ENCODE peak calls at places on chromosomes 16 and 17, in eight cellular contexts. X is HFFc6, K is dorsolateral prefrontal cortex, Q is AG10803, T is HFF-Myc, R is nephron progenitor cell, C is left lung, O is astrocyte of the spinal cord. L is an unnamed sample.

GRCh38 chr17:67531291-67531690 is 154.2 kb downstream of the PITPNC1 start:
- DNase-seq in X (no peak), O (no peak), C (no peak), T (no peak), K (peak), R (no peak), Q (no peak), L (no peak)

GRCh38 chr17:81392909-81393654 is 2.2 kb upstream of the BAHCC1 start:
- DNase-seq in O (no peak), R (no peak), Q (peak), T (no peak), C (no peak), X (no peak), K (no peak), L (no peak)

GRCh38 chr17:83053779-83054451 is 25.5 kb upstream of the METRNL start:
- DNase-seq in T (no peak), O (no peak), R (no peak), C (peak), Q (no peak), K (no peak), X (no peak), L (no peak)

GRCh38 chr16:61165797-61166196 is 870.4 kb downstream of the CDH8 start:
- DNase-seq in T (no peak), O (no peak), X (no peak), Q (no peak), R (no peak), K (no peak), C (no peak), L (no peak)

GRCh38 chr17:57370051-57370581 is 113.8 kb downstream of the MSI2 start:
- DNase-seq in K (no peak), C (no peak), T (no peak), R (no peak), O (peak), X (peak), Q (peak), L (no peak)

GRCh38 chr16:3444032-3444388 is 530 bp downstream of the NAA60 start:
- DNase-seq in X (peak), C (no peak), Q (peak), T (no peak), K (no peak), O (peak), R (no peak), L (no peak)

GRCh38 chr17:43578699-43579569 is 32.8 kb upstream of the ETV4 start:
- DNase-seq in K (no peak), C (no peak), T (no peak), X (peak), O (peak), R (peak), Q (peak), L (no peak)

GRCh38 chr16:14489460-14489859 is 140.6 kb downstream of the PARN start:
- DNase-seq in X (no peak), K (no peak), C (no peak), T (peak), R (no peak), Q (peak), O (no peak), L (no peak)

GRCh38 chr16:19008245-19008644 is 24.5 kb downstream of the TMC7 start:
- DNase-seq in Q (peak), C (no peak), T (peak), K (peak), O (peak), X (peak), R (no peak), L (no peak)

GRCh38 chr17:45367216-45367615 is 50.4 kb upstream of the MAP3K14 start:
- DNase-seq in C (no peak), O (no peak), Q (no peak), R (no peak), T (no peak), K (no peak), X (no peak), L (no peak)

GRCh38 chr17:33335491-33336173 is 42.5 kb upstream of the ASIC2 start:
- DNase-seq in C (no peak), R (peak), K (no peak), O (no peak), T (no peak), Q (no peak), X (no peak), L (no peak)
- TF ChIP-seq CTCF in C (no peak), R (peak), K (no peak), O (no peak), T (no peak), Q (peak), X (no peak), L (no peak)

DNA sequence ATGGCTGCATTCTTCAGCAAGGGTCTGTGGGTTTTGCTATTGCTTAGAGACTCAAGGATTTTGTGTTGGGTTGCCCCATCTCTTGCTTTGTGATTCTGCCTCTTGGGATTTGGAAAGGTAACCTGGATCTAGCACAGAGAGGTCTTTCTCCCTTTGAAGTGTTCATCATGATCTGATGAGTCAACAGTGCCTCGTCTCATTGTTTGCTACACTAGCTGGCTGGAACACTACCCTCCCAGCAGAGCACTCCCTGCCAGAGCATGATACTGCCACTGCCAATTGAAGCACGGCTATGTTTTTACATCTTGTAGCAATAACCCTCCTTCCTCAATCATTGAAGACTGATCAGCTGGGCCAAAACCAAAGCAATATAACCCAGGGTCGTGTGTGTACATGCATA is 361.0 kb downstream of the CDH13 start:
- DNase-seq in Q (no peak), R (no peak), X (no peak), C (no peak), K (no peak), O (peak), T (no peak), L (no peak)
- TF ChIP-seq CTCF in Q (no peak), R (no peak), X (no peak), C (no peak), K (no peak), O (no peak), T (no peak), L (no peak)

GRCh38 chr17:73200476-73200875 is 7.6 kb downstream of the COG1 start:
- DNase-seq in C (no peak), K (no peak), Q (no peak), O (no peak), X (no peak), R (no peak), T (no peak), L (no peak)

GRCh38 chr17:73203788-73204479 is 11.1 kb downstream of the COG1 start:
- DNase-seq in R (no peak), X (no peak), K (no peak), T (no peak), O (no peak), Q (no peak), C (no peak), L (no peak)

GRCh38 chr17:73203135-73203787 is 10.4 kb downstream of the COG1 start:
- DNase-seq in R (no peak), K (no peak), O (no peak), C (no peak), X (no peak), T (no peak), Q (no peak), L (no peak)

GRCh38 chr17:73199751-73200317 is 7.0 kb downstream of the COG1 start:
- DNase-seq in K (no peak), X (no peak), R (no peak), O (no peak), C (no peak), T (no peak), Q (no peak), L (no peak)

GRCh38 chr17:73201215-73202069 is 8.6 kb downstream of the COG1 start:
- DNase-seq in X (no peak), C (no peak), T (no peak), Q (no peak), R (no peak), K (no peak), O (no peak), L (no peak)
- TF ChIP-seq CTCF in X (no peak), C (no peak), T (no peak), Q (no peak), R (no peak), K (no peak), O (no peak), L (no peak)

GRCh38 chr16:75552951-75553350 is 3.1 kb downstream of the TMEM231 start:
- DNase-seq in K (no peak), C (no peak), T (no peak), R (no peak), Q (no peak), X (no peak), O (no peak), L (no peak)

GRCh38 chr16:75546293-75546692 is 9.8 kb downstream of the TMEM231 start:
- DNase-seq in X (no peak), R (no peak), K (no peak), T (no peak), O (no peak), Q (no peak), C (no peak), L (no peak)

GRCh38 chr16:75555707-75556512 is at the start of gene TMEM231:
- DNase-seq in K (peak), X (peak), R (peak), C (peak), T (peak), Q (peak), O (peak), L (peak)

GRCh38 chr16:75555213-75555706 is 792 bp downstream of the TMEM231 start:
- DNase-seq in R (peak), O (peak), K (peak), C (peak), T (peak), X (peak), Q (peak), L (peak)

DNA sequence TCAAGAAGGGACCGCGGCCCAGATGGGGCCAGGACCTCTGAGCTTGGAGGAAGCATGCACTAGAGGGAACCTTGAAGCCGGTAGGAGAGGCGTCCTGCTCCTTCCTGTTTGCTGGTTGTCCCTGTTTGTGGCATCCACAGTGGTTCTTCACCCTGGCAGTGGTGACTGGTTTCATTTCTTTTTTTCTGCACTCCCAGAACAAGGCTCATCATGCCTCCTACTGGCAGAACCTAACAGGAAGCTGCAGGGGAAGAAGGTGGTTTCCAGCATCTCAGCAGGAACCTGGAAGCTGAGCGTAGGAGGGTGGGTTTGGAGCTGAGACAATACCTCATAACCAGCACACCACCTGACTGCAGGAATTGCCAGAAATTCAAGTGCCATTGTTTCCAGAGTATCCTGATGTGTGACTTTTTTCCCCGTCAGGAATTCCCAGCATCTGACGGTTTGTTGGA is 5.8 kb downstream of the TMEM231 start:
- DNase-seq in C (no peak), T (no peak), K (peak), X (peak), Q (no peak), O (peak), R (no peak), L (no peak)
- TF ChIP-seq CTCF in C (no peak), T (peak), K (peak), X (peak), Q (peak), O (peak), R (no peak), L (peak)

GRCh38 chr16:23428351-23428750 is 24.6 kb downstream of the COG7 start:
- DNase-seq in R (no peak), O (no peak), T (no peak), X (no peak), Q (no peak), C (no peak), K (no peak), L (no peak)

GRCh38 chr16:23424292-23424958 is 28.6 kb downstream of the COG7 start:
- DNase-seq in R (no peak), Q (no peak), O (no peak), C (peak), X (no peak), K (no peak), T (no peak), L (no peak)

GRCh38 chr16:23420011-23420410 is 33.0 kb downstream of the COG7 start:
- DNase-seq in X (peak), C (no peak), T (no peak), O (peak), K (no peak), Q (peak), R (no peak), L (no peak)

GRCh38 chr16:23423496-23424049 is 29.4 kb downstream of the COG7 start:
- DNase-seq in K (no peak), R (no peak), X (peak), Q (peak), C (no peak), O (peak), T (peak), L (no peak)
- TF ChIP-seq CTCF in K (no peak), R (no peak), X (no peak), Q (no peak), C (no peak), O (no peak), T (no peak), L (no peak)

GRCh38 chr17:74452027-74452840 is 14.2 kb upstream of the CD300A start:
- DNase-seq in O (no peak), T (no peak), R (no peak), C (peak), K (no peak), Q (no peak), X (no peak), L (no peak)

GRCh38 chr17:74455025-74455585 is 11.3 kb upstream of the CD300A start:
- DNase-seq in O (no peak), K (no peak), T (no peak), R (peak), Q (no peak), X (no peak), C (no peak), L (no peak)

GRCh38 chr17:74453665-74454196 is 12.7 kb upstream of the CD300A start:
- DNase-seq in C (no peak), K (no peak), O (peak), X (no peak), Q (no peak), T (no peak), R (no peak), L (no peak)

GRCh38 chr17:74452841-74453661 is 13.4 kb upstream of the CD300A start:
- DNase-seq in R (peak), Q (no peak), O (no peak), K (peak), C (peak), T (no peak), X (no peak), L (no peak)

DNA sequence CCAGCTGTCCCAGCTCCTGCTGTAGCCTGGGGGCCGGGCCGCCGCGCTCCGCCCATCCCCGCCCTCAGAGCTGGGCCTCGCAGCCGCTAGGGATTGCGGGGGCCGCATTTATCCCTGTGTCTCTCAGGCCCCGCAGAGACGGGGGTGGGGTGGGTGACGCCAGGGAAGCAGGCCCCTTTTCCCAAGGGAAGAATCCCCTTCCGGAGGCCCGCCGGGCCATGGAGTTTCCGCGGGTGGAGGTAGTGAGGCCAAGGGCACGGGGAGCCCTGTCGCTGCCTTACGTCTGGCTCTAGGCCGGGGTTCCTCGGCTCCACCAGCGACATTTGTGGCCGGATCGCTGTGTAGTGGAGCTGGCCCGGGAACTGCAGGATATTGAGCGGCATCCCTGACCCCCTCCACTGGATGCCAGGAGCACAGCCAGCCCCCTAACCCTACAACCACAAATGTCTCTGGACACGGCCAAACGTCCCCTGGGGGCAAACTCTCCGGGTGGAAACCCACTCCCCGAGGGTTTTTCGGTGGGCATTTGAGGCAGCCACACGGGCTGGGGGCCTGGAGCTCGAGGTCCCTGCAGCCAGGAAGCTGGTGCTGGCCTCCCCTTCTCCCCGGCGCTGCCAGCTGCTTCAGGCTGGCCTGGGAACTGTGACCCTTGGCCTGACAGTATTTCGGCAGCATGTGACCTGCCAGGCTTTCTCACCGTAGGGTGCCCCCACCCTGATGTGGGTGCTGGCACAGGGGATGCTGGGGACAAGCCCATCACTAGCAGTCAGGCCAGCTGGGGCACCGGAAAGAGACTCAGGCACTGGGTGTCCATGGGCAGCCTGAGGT is 12.0 kb upstream of the CD300A start:
- DNase-seq in Q (peak), C (peak), O (no peak), R (peak), T (no peak), K (peak), X (no peak), L (peak)
- TF ChIP-seq CTCF in Q (no peak), C (peak), O (no peak), R (no peak), T (no peak), K (peak), X (no peak), L (no peak)